ENCODE peak calls at places on chromosomes 4 and X, in four cellular contexts. I, J, P and F are unnamed samples. For H3K4me1, the result is how much of the 10 kb centered on the place peaks cover.

GRCh38 chr4:93334003-93334402 is 494.6 kb upstream of the ATOH1 start:
- DNase-seq in I (no peak), J (no peak), P (no peak), F (no peak)

GRCh38 chrX:9378980-9379696 is 85.7 kb upstream of the TBL1X start:
- DNase-seq in I (no peak), J (no peak), P (no peak), F (no peak)

GRCh38 chrX:39645059-39645895 is 452.5 kb downstream of the BCOR start:
- DNase-seq in I (peak), J (no peak), P (peak), F (no peak)

GRCh38 chr4:77819409-77819835 is 254 bp upstream of the CNOT6L start:
- DNase-seq in I (no peak), J (peak), P (no peak), F (peak)

GRCh38 chr4:73721901-73722300 is 18.5 kb upstream of the CXCL8 start:
- DNase-seq in I (no peak), J (no peak), P (no peak), F (no peak)

GRCh38 chr4:188270273-188271069 is 131.2 kb downstream of the TRIML1 start:
- DNase-seq in I (no peak), J (no peak), P (no peak), F (no peak)

GRCh38 chr4:88275516-88275915 is 8.8 kb downstream of the PPM1K start:
- DNase-seq in I (no peak), J (no peak), P (no peak), F (no peak)

GRCh38 chrX:114766541-114766940 is 182.7 kb downstream of the HTR2C start:
- DNase-seq in I (no peak), J (no peak), P (no peak), F (no peak)

GRCh38 chrX:69501433-69501832 is 2.7 kb upstream of the NALF2 start:
- DNase-seq in I (no peak), J (no peak), P (no peak), F (peak)

GRCh38 chr4:38360201-38360600 is 303.8 kb upstream of the KLF3 start:
- DNase-seq in I (no peak), J (no peak), P (no peak), F (no peak)

GRCh38 chrX:45479835-45480422 is 279.3 kb upstream of the DIPK2B start:
- DNase-seq in I (peak), J (no peak), P (no peak), F (no peak)

GRCh38 chr4:81648576-81649272 is 177.0 kb upstream of the RASGEF1B start:
- DNase-seq in I (no peak), J (no peak), P (no peak), F (no peak)

GRCh38 chrX:19543951-19544359 is 28.6 kb upstream of the MAP3K15 start:
- DNase-seq in I (no peak), J (no peak), P (no peak), F (no peak)

GRCh38 chr4:74258949-74259348 is 49.3 kb upstream of the EPGN start:
- DNase-seq in I (peak), J (no peak), P (no peak), F (no peak)

GRCh38 chrX:134171661-134172587 is 65.1 kb upstream of the CCDC160 start:
- DNase-seq in I (peak), J (peak), P (no peak), F (peak)

GRCh38 chrX:109760922-109761250 is 27.8 kb upstream of the ACSL4 start:
- DNase-seq in I (no peak), J (no peak), P (no peak), F (peak)

GRCh38 chr4:175146799-175147198 is 228.6 kb downstream of the ADAM29 start:
- DNase-seq in I (no peak), J (no peak), P (no peak), F (no peak)

GRCh38 chr4:7043521-7044414 is 596 bp downstream of the TADA2B start:
- DNase-seq in I (peak), J (peak), P (peak), F (peak)

GRCh38 chr4:103756736-103757135 is 37.0 kb upstream of the TACR3 start:
- DNase-seq in I (no peak), J (no peak), P (no peak), F (no peak)

GRCh38 chr4:39256436-39256835 is 74.1 kb downstream of the WDR19 start:
- DNase-seq in I (peak), J (no peak), P (no peak), F (no peak)

GRCh38 chr4:43339435-43339834 is 446.9 kb downstream of the GRXCR1 start:
- DNase-seq in I (no peak), J (no peak), P (no peak), F (no peak)
- H3K4me1 ChIP-seq in I (under half), J (under half), P (under half), F (under half)

GRCh38 chr4:139740531-139741041 is 75.0 kb downstream of the MGST2 start:
- DNase-seq in I (peak), J (no peak), P (peak), F (no peak)
- TF ChIP-seq CTCF in I (no peak), J (no peak), P (peak), F (no peak)

GRCh38 chr4:3291969-3292570 is 751 bp upstream of the RGS12 start:
- DNase-seq in I (no peak), J (peak), P (peak), F (peak)

GRCh38 chr4:3290476-3290875 is 2.3 kb upstream of the RGS12 start:
- DNase-seq in I (no peak), J (no peak), P (no peak), F (no peak)

GRCh38 chr4:3292571-3293409 is at the start of gene RGS12:
- DNase-seq in I (peak), J (peak), P (peak), F (peak)

GRCh38 chr4:3290889-3291321 is 1.9 kb upstream of the RGS12 start:
- DNase-seq in I (no peak), J (no peak), P (no peak), F (no peak)

DNA sequence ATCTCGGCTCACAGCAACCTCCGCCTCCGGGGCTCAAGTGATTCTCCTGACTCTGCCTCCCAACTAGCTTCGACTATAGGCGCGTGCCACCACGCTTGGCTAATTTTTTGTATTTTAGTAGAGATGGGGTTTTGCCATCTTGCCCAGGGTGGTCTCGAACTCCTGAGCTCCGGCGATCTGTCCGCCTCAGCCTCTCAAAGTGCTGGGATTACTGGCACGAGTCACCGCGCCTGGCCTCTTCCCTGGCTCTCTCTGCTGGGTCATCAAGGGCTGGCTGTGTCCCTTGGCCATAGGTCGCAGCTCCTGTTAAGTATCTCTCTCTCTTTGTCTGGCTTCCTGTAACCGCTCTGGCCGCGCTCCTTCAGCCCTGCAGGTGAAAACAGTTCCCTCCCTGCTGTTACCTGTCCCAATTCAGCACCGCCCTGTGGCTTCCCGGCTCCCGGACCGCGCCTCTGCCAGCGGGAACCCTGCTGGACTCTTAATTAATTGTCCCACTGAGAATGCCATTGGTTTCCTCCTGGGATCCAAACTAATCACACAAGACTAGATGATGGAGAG is 1.3 kb upstream of the RGS12 start:
- DNase-seq in I (no peak), J (no peak), P (no peak), F (peak)
- TF ChIP-seq POLR2AphosphoS5 in I (no peak), J (no peak), P (no peak), F (no peak)

GRCh38 chrX:1391370-1391706 is 575 bp downstream of the SLC25A6 start:
- DNase-seq in I (peak), J (no peak), P (no peak), F (peak)
- H3K4me1 ChIP-seq in I (under half), J (half or more), P (under half), F (under half)

GRCh38 chr4:185079271-185079905 is 61.1 kb downstream of the HELT start:
- DNase-seq in I (no peak), J (no peak), P (no peak), F (no peak)

GRCh38 chr4:185086053-185086452 is 57.0 kb upstream of the SLC25A4 start:
- DNase-seq in I (no peak), J (no peak), P (no peak), F (peak)

GRCh38 chr4:185082549-185082948 is 60.5 kb upstream of the SLC25A4 start:
- DNase-seq in I (no peak), J (no peak), P (no peak), F (no peak)

GRCh38 chr4:185080545-185080944 is 62.3 kb downstream of the HELT start:
- DNase-seq in I (no peak), J (no peak), P (no peak), F (peak)
- TF ChIP-seq CTCF in I (no peak), J (no peak), P (no peak), F (no peak)

GRCh38 chrX:121161501-121161933 is 114.1 kb downstream of the GLUD2 start:
- DNase-seq in I (no peak), J (no peak), P (no peak), F (peak)
- TF ChIP-seq POLR2AphosphoS5 in I (no peak), J (no peak), P (no peak), F (no peak)

GRCh38 chrX:149505671-149506070 is 565 bp upstream of the IDS start:
- DNase-seq in I (no peak), J (no peak), P (no peak), F (no peak)

GRCh38 chrX:149506349-149506748 is 1.2 kb upstream of the IDS start:
- DNase-seq in I (no peak), J (no peak), P (no peak), F (no peak)

GRCh38 chrX:149510386-149510785 is 5.3 kb upstream of the IDS start:
- DNase-seq in I (peak), J (no peak), P (no peak), F (peak)

GRCh38 chrX:149511081-149511480 is 6.0 kb upstream of the IDS start:
- DNase-seq in I (no peak), J (no peak), P (no peak), F (no peak)

GRCh38 chrX:149508467-149508866 is 3.4 kb upstream of the IDS start:
- DNase-seq in I (no peak), J (no peak), P (no peak), F (no peak)
- H3K4me1 ChIP-seq in I (under half), J (under half), P (under half), F (under half)

GRCh38 chrX:106401965-106402559 is 209.7 kb upstream of the RADX start:
- DNase-seq in I (no peak), J (no peak), P (no peak), F (no peak)

GRCh38 chrX:106404512-106404911 is 207.3 kb upstream of the RADX start:
- DNase-seq in I (no peak), J (no peak), P (no peak), F (peak)
- TF ChIP-seq CTCF in I (no peak), J (no peak), P (no peak), F (peak)